ENCODE peak calls at places on chromosome 16, in four cellular contexts. I is coronary artery, A is lower leg skin, S is Peyer's patch. B is an unnamed sample.

GRCh38 chr16:10938321-10938720 is 3.9 kb downstream of the DEXI start:
- DNase-seq in I (no peak), A (no peak), S (no peak), B (no peak)

GRCh38 chr16:401468-402348 is at the start of gene DECR2:
- DNase-seq in I (peak), A (peak), S (peak), B (peak)

GRCh38 chr16:27801259-27801945 is 251.5 kb downstream of the KATNIP start:
- DNase-seq in I (no peak), A (no peak), S (no peak), B (no peak)

GRCh38 chr16:88846088-88846487 is 10.7 kb downstream of the GALNS start:
- DNase-seq in I (no peak), A (no peak), S (no peak), B (no peak)

GRCh38 chr16:6964679-6965078 is 368.0 kb upstream of the RBFOX1 start:
- DNase-seq in I (no peak), A (no peak), S (no peak), B (no peak)

GRCh38 chr16:35391328-35391727 is 1931.9 kb downstream of the TP53TG3F start:
- DNase-seq in I (no peak), A (peak), S (no peak), B (no peak)

GRCh38 chr16:71537643-71538042 is 11.4 kb downstream of the CHST4 start:
- DNase-seq in I (no peak), A (no peak), S (peak), B (no peak)

GRCh38 chr16:74601131-74601871 is 5.6 kb downstream of the GLG1 start:
- DNase-seq in I (no peak), A (no peak), S (no peak), B (no peak)

GRCh38 chr16:66273644-66274334 is 92.7 kb upstream of the CDH5 start:
- DNase-seq in I (peak), A (no peak), S (no peak), B (peak)
- TF ChIP-seq CTCF in I (no peak), A (no peak), S (no peak), B (peak)

DNA sequence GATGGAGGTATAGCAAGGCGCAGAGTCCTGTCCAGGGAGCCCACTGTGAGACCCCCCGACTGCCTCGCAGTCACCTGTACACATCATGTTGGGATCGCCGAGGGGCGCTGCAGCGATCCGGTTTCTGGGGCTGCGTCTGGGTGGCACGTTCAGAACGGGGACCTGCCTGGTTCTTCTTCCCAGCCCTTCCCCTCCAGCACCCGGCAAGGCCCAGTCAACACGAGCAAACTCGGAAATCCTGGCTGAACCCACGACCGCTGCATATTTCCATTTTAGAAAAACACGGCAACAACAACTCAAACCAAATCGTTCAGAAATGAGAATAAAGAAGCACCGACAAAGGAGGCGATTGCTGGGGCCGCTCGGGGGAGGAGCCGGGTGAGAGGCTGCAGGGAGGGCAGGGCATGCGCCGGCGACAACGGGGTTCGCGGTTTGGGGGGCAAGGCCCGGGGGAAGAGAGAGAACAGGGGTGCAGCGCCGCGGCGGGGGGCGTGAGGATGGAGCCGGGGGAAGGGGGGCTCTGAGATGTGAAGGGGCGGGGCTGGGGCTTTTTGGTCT is 597 bp downstream of the HSDL1 start:
- DNase-seq in I (no peak), A (no peak), S (peak), B (no peak)
- TF ChIP-seq CTCF in I (no peak), A (no peak), S (no peak), B (no peak)

GRCh38 chr16:87628246-87628923 is 26.1 kb downstream of the JPH3 start:
- DNase-seq in I (no peak), A (no peak), S (no peak), B (no peak)
- TF ChIP-seq CTCF in I (no peak), A (no peak), S (no peak), B (no peak)

GRCh38 chr16:25372716-25373115 is 115.1 kb upstream of the ZKSCAN2 start:
- DNase-seq in I (no peak), A (no peak), S (no peak), B (no peak)
- TF ChIP-seq CTCF in I (no peak), A (no peak), S (no peak), B (no peak)

GRCh38 chr16:50719401-50720337 is 22.2 kb upstream of the CYLD start:
- DNase-seq in I (no peak), A (no peak), S (no peak), B (no peak)
- TF ChIP-seq CTCF in I (no peak), A (no peak), S (no peak), B (peak)

DNA sequence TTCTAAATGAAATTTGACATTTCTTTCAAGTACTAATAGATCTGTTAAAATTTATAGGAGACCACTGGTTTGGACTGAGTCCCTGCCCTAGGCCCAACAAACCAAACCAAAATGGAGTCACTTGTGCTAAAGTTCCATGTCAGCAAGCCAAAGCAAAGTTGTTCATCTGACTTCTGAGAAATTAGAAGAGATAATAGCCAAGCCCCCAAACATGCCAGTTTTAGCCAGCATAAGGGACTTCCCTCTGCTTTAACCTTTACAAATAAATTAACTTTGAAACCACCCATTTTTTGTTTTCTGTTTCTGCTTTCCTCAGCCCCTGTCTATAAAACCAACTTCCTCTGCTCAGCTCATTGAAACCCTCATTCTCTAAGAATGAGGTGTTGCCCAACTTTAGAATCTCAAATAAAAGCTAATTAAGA is 18.9 kb downstream of the CDR2 start:
- DNase-seq in I (no peak), A (no peak), S (no peak), B (no peak)
- TF ChIP-seq CTCF in I (no peak), A (no peak), S (no peak), B (no peak)

GRCh38 chr16:5025171-5025632 is 8.5 kb downstream of the NAGPA start:
- DNase-seq in I (no peak), A (no peak), S (peak), B (no peak)
- TF ChIP-seq CTCF in I (no peak), A (no peak), S (peak), B (peak)

B was measured in type B pancreatic cell.